ENCODE peak calls at places on chromosomes 7 and 10, in seven cellular contexts. B, H, S, N, C, F and V are unnamed samples.

GRCh38 chr10:79431422-79431821 is 14.0 kb downstream of the ZCCHC24 start:
- DNase-seq in C (no peak), F (no peak), B (no peak), S (no peak), N (no peak), H (no peak), V (no peak)

GRCh38 chr10:20877986-20878979 is 18.8 kb downstream of the NEBL start:
- DNase-seq in B (no peak), C (no peak), H (no peak), S (no peak), N (no peak), F (no peak), V (no peak)

GRCh38 chr7:25951414-25952276 is 200.4 kb upstream of the NFE2L3 start:
- DNase-seq in N (no peak), C (no peak), H (no peak), F (no peak), S (no peak), B (peak), V (no peak)

GRCh38 chr10:3104251-3104918 is 37.0 kb downstream of the PFKP start:
- DNase-seq in C (no peak), N (no peak), S (no peak), B (no peak), H (no peak), F (no peak), V (no peak)

GRCh38 chr7:84251183-84251845 is 56.7 kb upstream of the SEMA3A start:
- DNase-seq in N (no peak), B (no peak), S (no peak), H (no peak), C (no peak), F (no peak), V (no peak)

GRCh38 chr10:50536617-50537252 is 87.0 kb downstream of the SGMS1 start:
- DNase-seq in S (no peak), F (no peak), C (no peak), H (no peak), N (no peak), B (no peak), V (no peak)

GRCh38 chr10:99459217-99459616 is 28.8 kb upstream of the GOT1 start:
- DNase-seq in S (no peak), C (no peak), F (no peak), B (no peak), H (no peak), N (no peak), V (no peak)

GRCh38 chr7:9149499-9150082 is 716.2 kb downstream of the NXPH1 start:
- DNase-seq in C (no peak), B (no peak), N (no peak), H (no peak), F (no peak), S (no peak), V (no peak)

GRCh38 chr7:95335093-95335492 is 10.8 kb upstream of the PON1 start:
- DNase-seq in H (no peak), N (no peak), C (no peak), S (no peak), B (no peak), F (no peak), V (no peak)

GRCh38 chr10:104293021-104293420 is 24.0 kb downstream of the GSTO2 start:
- DNase-seq in C (no peak), H (no peak), B (no peak), F (no peak), N (no peak), S (no peak), V (no peak)

GRCh38 chr10:124604214-124605000 is 139.8 kb downstream of the FAM53B start:
- DNase-seq in H (no peak), S (no peak), F (no peak), B (no peak), C (no peak), N (no peak), V (no peak)

GRCh38 chr7:116792813-116793212 is 69.6 kb upstream of the CAPZA2 start:
- DNase-seq in N (no peak), S (no peak), C (no peak), F (no peak), H (no peak), B (no peak), V (no peak)

GRCh38 chr10:88477343-88478085 is 105.6 kb downstream of the RNLS start:
- DNase-seq in C (no peak), H (no peak), F (no peak), N (no peak), B (no peak), S (no peak), V (no peak)

GRCh38 chr7:100191775-100192174 is 14.1 kb downstream of the STAG3 start:
- DNase-seq in B (no peak), C (no peak), F (no peak), H (no peak), N (no peak), S (no peak), V (no peak)

GRCh38 chr7:107147464-107148214 is 21.2 kb upstream of the HBP1 start:
- DNase-seq in F (peak), S (no peak), N (no peak), H (no peak), B (peak), C (peak), V (peak)

GRCh38 chr7:127831312-127832212 is 179.6 kb downstream of the SND1 start:
- DNase-seq in N (no peak), C (no peak), H (no peak), S (no peak), F (no peak), B (no peak), V (no peak)

GRCh38 chr7:47893238-47893637 is 55.0 kb downstream of the PKD1L1 start:
- DNase-seq in C (no peak), N (peak), H (no peak), B (peak), F (peak), S (no peak), V (peak)

GRCh38 chr10:34739915-34740314 is 75.2 kb downstream of the PARD3 start:
- DNase-seq in S (no peak), H (peak), C (no peak), F (peak), N (no peak), B (peak), V (no peak)

GRCh38 chr7:107725138-107725740 is 18.7 kb upstream of the CBLL1 start:
- DNase-seq in N (peak), B (peak), H (peak), S (peak), F (peak), C (peak), V (peak)

GRCh38 chr7:150688630-150689029 is 3.1 kb downstream of the GIMAP2 start:
- DNase-seq in C (no peak), N (no peak), F (no peak), H (no peak), S (no peak), B (no peak), V (no peak)

GRCh38 chr7:105911961-105912575 is 35.7 kb upstream of the ATXN7L1 start:
- DNase-seq in B (no peak), F (no peak), N (no peak), S (no peak), C (no peak), H (no peak), V (no peak)

GRCh38 chr10:123103944-123104343 is 31.8 kb upstream of the HMX3 start:
- DNase-seq in S (no peak), H (no peak), N (no peak), B (no peak), F (no peak), C (no peak), V (no peak)

GRCh38 chr7:157544980-157545680 is 208.3 kb downstream of the DNAJB6 start:
- DNase-seq in F (peak), N (no peak), S (no peak), H (no peak), B (no peak), C (no peak), V (no peak)

GRCh38 chr7:44063894-44064651 is 1.3 kb downstream of the PGAM2 start:
- DNase-seq in B (no peak), N (no peak), S (no peak), F (peak), H (no peak), C (no peak), V (no peak)